ENCODE peak calls at places on chromosomes 13 and 19, in ten cellular contexts. P is RWPE1, C is endothelial cell, V is foreskin fibroblast, W is GM10248, M is NB4, H is fibroblast of mammary gland, X is left ventricle myocardium inferior, G is AG09309, L is upper lobe of right lung. D is an unnamed sample.

GRCh38 chr19:55172741-55173140 is 6.3 kb upstream of the DNAAF3 start:
- DNase-seq in X (no peak), G (peak), C (no peak), M (no peak), W (no peak), H (peak), L (no peak), V (peak), P (peak), D (no peak)

GRCh38 chr19:48807590-48808308 is 3.1 kb downstream of the BCAT2 start:
- DNase-seq in P (no peak), M (peak), X (no peak), V (no peak), W (no peak), L (no peak), C (no peak), H (no peak), G (no peak), D (no peak)

GRCh38 chr13:113802090-113802531 is 43.1 kb downstream of the TMEM255B start:
- DNase-seq in L (peak), M (peak), G (peak), W (no peak), C (peak), V (peak), H (peak), P (peak), X (peak), D (peak)

GRCh38 chr13:113902956-113903355 is 39.1 kb upstream of the GAS6 start:
- DNase-seq in G (no peak), L (no peak), H (no peak), X (no peak), V (no peak), P (no peak), C (no peak), M (no peak), W (no peak), D (no peak)

GRCh38 chr13:23615677-23616076 is 45.5 kb downstream of the TNFRSF19 start:
- DNase-seq in W (no peak), H (no peak), X (no peak), C (no peak), P (no peak), V (no peak), L (no peak), G (no peak), M (no peak), D (no peak)

GRCh38 chr19:12544401-12544876 is 6.8 kb downstream of the ZNF564 start:
- DNase-seq in M (peak), W (no peak), X (no peak), V (peak), L (no peak), G (no peak), H (peak), C (no peak), P (no peak), D (no peak)

GRCh38 chr19:5230730-5231555 is 109.7 kb downstream of the PTPRS start:
- DNase-seq in H (no peak), G (no peak), X (no peak), C (no peak), W (no peak), P (no peak), M (no peak), V (no peak), L (no peak), D (no peak)

GRCh38 chr13:81171065-81171647 is 830.2 kb upstream of the SPRY2 start:
- DNase-seq in P (peak), W (no peak), H (peak), V (peak), G (no peak), L (no peak), M (peak), C (no peak), X (no peak), D (no peak)

GRCh38 chr19:47369923-47370625 is 21.0 kb downstream of the DHX34 start:
- DNase-seq in P (no peak), C (no peak), H (peak), M (peak), W (no peak), X (no peak), G (peak), L (no peak), V (peak), D (no peak)

GRCh38 chr19:33482486-33482885 is 39.1 kb downstream of the PEPD start:
- DNase-seq in G (no peak), P (no peak), L (no peak), W (no peak), M (no peak), X (no peak), V (no peak), H (peak), C (no peak), D (no peak)

GRCh38 chr19:5926641-5927438 is 12.8 kb downstream of the CAPS start:
- DNase-seq in H (peak), P (no peak), V (peak), X (peak), C (no peak), G (peak), M (no peak), L (no peak), W (no peak), D (peak)

GRCh38 chr19:15448778-15449619 is 757 bp downstream of the WIZ start:
- DNase-seq in H (no peak), P (no peak), L (no peak), V (peak), C (no peak), M (peak), G (no peak), W (peak), X (no peak), D (no peak)

GRCh38 chr13:100274942-100275506 is 186.1 kb downstream of the PCCA start:
- DNase-seq in L (no peak), P (peak), H (no peak), G (no peak), C (no peak), M (peak), W (no peak), V (no peak), X (no peak), D (no peak)

GRCh38 chr19:4352701-4353121 is 9.3 kb downstream of the MPND start:
- DNase-seq in C (peak), H (peak), L (no peak), W (peak), V (peak), P (peak), M (peak), G (no peak), X (no peak), D (no peak)

GRCh38 chr19:5103061-5103701 is 134.3 kb downstream of the KDM4B start:
- DNase-seq in W (no peak), C (no peak), G (no peak), V (peak), H (peak), X (peak), L (no peak), P (no peak), M (no peak), D (no peak)

GRCh38 chr13:96771501-96772367 is 222.5 kb downstream of the OXGR1 start:
- DNase-seq in P (no peak), H (peak), W (no peak), L (no peak), V (no peak), G (no peak), M (peak), X (no peak), C (no peak), D (no peak)

GRCh38 chr13:112903606-112904195 is 65.3 kb upstream of the MCF2L start:
- DNase-seq in H (no peak), C (no peak), P (no peak), M (no peak), X (no peak), L (no peak), W (no peak), V (no peak), G (no peak), D (no peak)

GRCh38 chr19:18470153-18470552 is 32.2 kb upstream of the ISYNA1 start:
- DNase-seq in C (peak), L (no peak), W (peak), X (no peak), P (no peak), G (no peak), V (peak), M (peak), H (no peak), D (no peak)

GRCh38 chr13:110976785-110977184 is 61.9 kb upstream of the ANKRD10 start:
- DNase-seq in P (no peak), H (no peak), L (no peak), M (no peak), G (no peak), X (no peak), C (no peak), V (no peak), W (no peak), D (no peak)

GRCh38 chr13:27327633-27328032 is 57.0 kb downstream of the RASL11A start:
- DNase-seq in G (no peak), H (no peak), X (no peak), W (no peak), M (no peak), L (no peak), P (no peak), C (no peak), V (no peak), D (no peak)

GRCh38 chr13:37490176-37490575 is 108.4 kb downstream of the POSTN start:
- DNase-seq in X (no peak), M (no peak), V (peak), L (no peak), P (no peak), G (no peak), H (peak), W (no peak), C (no peak), D (no peak)

GRCh38 chr13:70623260-70623659 is 515.0 kb upstream of the KLHL1 start:
- DNase-seq in M (peak), W (no peak), X (no peak), C (no peak), H (peak), V (peak), G (no peak), P (peak), L (no peak), D (no peak)

GRCh38 chr13:48730971-48731658 is 77.4 kb downstream of the CYSLTR2 start:
- DNase-seq in L (no peak), C (no peak), G (peak), W (no peak), X (no peak), P (peak), M (peak), V (peak), H (peak), D (no peak)

GRCh38 chr13:43154083-43154739 is 130.8 kb downstream of the DNAJC15 start:
- DNase-seq in M (no peak), X (no peak), W (no peak), H (no peak), C (no peak), L (no peak), P (no peak), G (no peak), V (peak), D (no peak)

GRCh38 chr19:5595129-5595528 is 27.4 kb upstream of the TINCR start:
- DNase-seq in M (no peak), L (no peak), X (no peak), G (no peak), W (no peak), C (no peak), V (no peak), H (no peak), P (no peak), D (no peak)

GRCh38 chr13:99215466-99215865 is 14.8 kb downstream of the UBAC2 start:
- DNase-seq in L (no peak), W (no peak), G (no peak), C (no peak), P (no peak), H (no peak), M (no peak), X (no peak), V (no peak), D (no peak)

GRCh38 chr13:93794197-93794885 is 567.7 kb downstream of the GPC6 start:
- DNase-seq in H (peak), C (no peak), L (no peak), X (no peak), M (no peak), P (no peak), V (no peak), W (peak), G (no peak), D (no peak)

GRCh38 chr19:13302521-13303270 is 152.5 kb downstream of the IER2 start:
- DNase-seq in G (no peak), P (no peak), W (no peak), L (no peak), H (no peak), X (no peak), V (no peak), C (no peak), M (no peak), D (no peak)

DNA sequence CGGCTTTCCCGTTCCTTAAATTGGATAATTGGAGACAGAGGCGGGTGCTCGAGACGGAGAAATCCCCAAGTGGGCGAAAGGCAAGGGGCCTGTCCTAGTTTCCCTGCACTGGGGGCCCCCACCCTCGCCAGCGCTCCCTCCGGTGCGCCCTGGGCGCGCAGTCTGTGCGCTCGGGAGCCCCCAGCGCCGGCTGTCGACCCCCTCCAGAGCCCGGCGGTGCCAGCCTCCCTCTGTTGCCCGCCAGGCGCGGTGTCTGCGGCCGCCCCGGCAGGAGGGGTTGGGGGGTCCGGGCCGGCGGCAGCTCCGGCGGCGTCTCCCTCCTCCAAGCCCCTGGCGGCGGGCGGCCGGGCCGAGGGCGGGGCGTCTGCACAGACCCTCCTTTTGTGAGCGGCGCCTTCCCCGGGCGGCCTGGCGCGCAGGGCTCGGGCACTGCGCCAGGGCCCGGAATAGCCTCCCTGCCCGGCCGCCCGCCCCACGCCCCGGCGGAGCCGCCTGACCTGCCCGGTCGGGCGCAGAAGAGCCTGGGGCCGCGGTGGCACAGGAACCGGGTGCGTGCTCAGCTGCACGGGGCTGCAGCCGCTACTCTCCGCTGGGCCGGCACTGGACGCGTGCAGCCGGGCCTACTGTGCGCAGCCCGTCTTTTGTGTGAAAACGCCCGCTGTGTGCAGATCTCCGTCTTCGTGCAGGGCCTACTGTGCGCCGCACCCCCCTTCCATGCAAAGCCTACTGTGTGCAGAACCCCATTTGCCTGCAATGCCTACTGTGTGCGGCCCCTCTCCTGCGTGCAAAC is 13.2 kb downstream of the GADD45B start:
- DNase-seq in L (peak), G (no peak), X (peak), W (peak), P (no peak), H (no peak), M (peak), C (peak), V (peak), D (no peak)
- TF ChIP-seq CTCF in L (no peak), G (no peak), X (no peak), W (no peak), P (no peak), H (no peak), M (no peak), C (peak), V (no peak), D (no peak)

DNA sequence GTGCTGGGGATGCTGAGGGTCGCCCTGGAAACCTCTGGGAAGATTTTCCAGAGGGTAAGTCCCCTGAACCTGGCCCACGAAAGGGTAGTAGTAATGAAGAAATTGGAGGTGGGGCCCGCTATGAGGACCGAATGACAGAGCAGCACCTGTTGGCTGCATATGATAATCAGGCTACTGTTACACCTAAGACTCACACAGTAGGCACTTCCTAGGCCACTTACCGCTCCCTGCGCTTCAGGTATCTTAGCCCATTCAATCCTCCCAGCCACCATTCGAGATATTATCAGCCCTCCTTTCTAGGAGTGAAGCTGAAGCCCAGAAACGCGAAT is 4.3 kb upstream of the LRFN3 start:
- DNase-seq in L (no peak), C (no peak), P (no peak), G (no peak), X (no peak), W (no peak), V (no peak), H (no peak), M (no peak), D (no peak)
- TF ChIP-seq CTCF in L (peak), C (no peak), P (peak), G (no peak), X (peak), W (no peak), V (no peak), H (no peak), M (no peak), D (no peak)

DNA sequence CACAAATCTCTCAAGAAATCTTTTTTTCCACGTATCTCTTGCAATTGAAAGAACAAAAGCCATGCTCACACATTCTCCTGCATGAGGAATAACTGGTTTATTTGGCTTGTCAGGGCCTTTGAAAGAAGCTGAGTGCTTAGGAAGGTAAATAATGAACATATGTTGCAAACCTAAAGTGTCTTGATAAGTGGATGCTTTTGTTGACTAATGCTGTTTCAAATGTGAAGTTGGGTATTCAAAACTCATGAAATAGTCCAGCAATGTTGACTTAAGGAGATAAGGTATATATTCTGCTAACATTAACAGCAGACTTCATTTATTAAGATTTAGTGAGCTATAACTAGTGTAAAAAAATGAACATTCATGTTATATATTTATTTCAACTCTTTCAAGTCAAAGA is 1792.7 kb upstream of the MIR17HG start:
- DNase-seq in P (no peak), V (no peak), W (no peak), X (no peak), H (no peak), M (no peak), G (no peak), L (no peak), C (no peak), D (no peak)
- TF ChIP-seq CTCF in P (no peak), V (no peak), W (no peak), X (no peak), H (no peak), M (no peak), G (no peak), L (no peak), C (no peak), D (no peak)

GRCh38 chr19:58366576-58367430 is 4.3 kb upstream of the ZNF497 start:
- DNase-seq in M (peak), G (no peak), X (no peak), H (no peak), V (no peak), C (no peak), L (no peak), W (no peak), P (no peak), D (no peak)

GRCh38 chr19:58367698-58368454 is 5.3 kb upstream of the ZNF497 start:
- DNase-seq in P (no peak), H (no peak), X (no peak), V (no peak), M (no peak), W (no peak), C (no peak), G (no peak), L (no peak), D (no peak)

GRCh38 chr19:58368561-58369360 is 6.2 kb upstream of the ZNF497 start:
- DNase-seq in G (no peak), V (no peak), X (no peak), M (no peak), L (no peak), P (no peak), W (no peak), C (no peak), H (no peak), D (no peak)

GRCh38 chr19:58374200-58374599 is 6.6 kb downstream of the ZNF837 start:
- DNase-seq in H (peak), V (peak), L (no peak), C (no peak), G (no peak), X (no peak), P (no peak), W (no peak), M (peak), D (no peak)

DNA sequence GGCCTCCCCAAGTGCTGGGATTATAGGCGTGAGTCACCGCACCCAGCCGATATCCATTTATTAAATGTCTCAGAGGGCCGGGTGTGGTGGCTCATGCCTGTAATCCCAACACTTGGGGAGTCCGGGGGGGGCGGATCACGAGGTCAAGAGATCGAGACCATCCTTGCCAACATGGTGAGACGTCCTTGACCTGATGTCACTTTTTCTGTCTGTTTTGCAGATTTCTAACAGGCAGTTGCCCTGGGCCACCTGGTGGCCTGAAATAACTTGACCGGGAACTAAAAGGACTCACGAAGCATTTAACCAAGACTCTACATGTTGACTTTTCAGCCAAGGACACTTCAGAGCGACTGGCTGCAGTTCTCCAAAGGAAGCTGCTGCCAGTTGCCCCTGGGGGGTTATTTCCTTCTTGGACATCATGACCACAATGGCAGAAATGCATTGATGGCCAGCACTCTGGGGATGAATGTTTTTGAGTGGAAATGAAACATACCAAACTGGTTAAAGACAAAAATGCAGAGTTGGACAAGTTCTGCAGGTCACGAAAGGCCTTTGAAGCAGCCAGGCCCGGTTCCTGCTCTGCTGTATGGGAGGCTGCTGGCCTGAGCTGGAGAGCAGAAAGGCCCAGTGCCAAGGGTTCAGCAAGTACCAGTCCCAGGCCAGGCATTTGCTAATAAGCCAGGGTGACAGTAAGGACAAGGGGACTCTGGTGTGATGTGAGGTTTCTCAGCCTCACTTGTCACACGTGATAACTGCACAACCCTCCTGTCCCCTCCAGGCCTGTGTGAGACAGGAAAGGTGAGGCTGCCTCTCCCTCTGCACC is 8.3 kb downstream of the ZNF837 start:
- DNase-seq in W (no peak), H (no peak), L (no peak), G (no peak), M (no peak), C (no peak), X (peak), V (peak), P (no peak), D (no peak)
- TF ChIP-seq CTCF in W (no peak), H (peak), L (peak), G (no peak), M (no peak), C (peak), X (peak), V (peak), P (no peak), D (no peak)

DNA sequence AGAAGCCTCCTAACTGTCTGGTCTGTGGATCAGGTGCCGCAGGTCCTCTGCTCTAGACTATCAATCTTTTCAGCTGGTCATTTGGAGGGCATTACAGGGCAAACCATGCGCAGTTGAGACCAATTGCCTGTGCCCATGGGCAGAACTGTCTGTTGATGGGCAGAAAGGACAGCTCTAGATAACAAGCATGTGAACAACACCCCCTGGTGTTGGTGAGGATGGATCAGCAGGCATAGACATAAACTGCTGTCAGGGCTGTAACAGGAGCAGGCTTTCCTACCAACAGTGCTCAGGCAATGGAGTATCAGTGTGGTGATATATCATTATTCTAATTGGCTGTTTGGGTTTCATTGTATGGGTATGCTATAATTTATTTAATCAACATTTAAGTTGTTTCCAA is 104.7 kb upstream of the KL start:
- DNase-seq in H (peak), X (no peak), C (peak), G (peak), P (peak), V (peak), W (peak), L (no peak), M (peak), D (no peak)
- TF ChIP-seq CTCF in H (peak), X (peak), C (no peak), G (peak), P (no peak), V (peak), W (peak), L (peak), M (peak), D (peak)

GRCh38 chr13:45464141-45464686 is 525 bp upstream of the COG3 start:
- DNase-seq in V (no peak), C (no peak), L (no peak), W (no peak), G (no peak), X (no peak), M (no peak), H (no peak), P (no peak), D (no peak)
- TF ChIP-seq CTCF in V (peak), C (no peak), L (peak), W (no peak), G (peak), X (peak), M (no peak), H (no peak), P (peak), D (no peak)

D was measured in HFF-Myc.